ENCODE peak calls at places on chromosomes 2 and 18, in seven cellular contexts. G is heart left ventricle; A is transverse colon; F is dorsolateral prefrontal cortex; B is neural progenitor cell; N is IMR-90; S is CD4-positive, alpha-beta T cell. U is an unnamed sample. For H3K27me3, the result is how much of the 10 kb centered on the place peaks cover.

GRCh38 chr2:55176094-55176415 is 56.0 kb downstream of the CLHC1 start:
- DNase-seq in G (no peak), A (no peak), F (no peak), B (no peak), N (no peak), S (no peak), U (no peak)

GRCh38 chr2:191218292-191218898 is 26.8 kb upstream of the MYO1B start:
- DNase-seq in G (no peak), A (peak), F (no peak), B (peak), N (peak), S (no peak), U (peak)

GRCh38 chr2:159450180-159450579 is 163.7 kb upstream of the WDSUB1 start:
- DNase-seq in G (no peak), A (no peak), F (no peak), B (peak), N (no peak), S (no peak), U (no peak)

GRCh38 chr2:216620806-216621205 is 12.4 kb upstream of the IGFBP2 start:
- DNase-seq in G (no peak), A (no peak), F (no peak), B (peak), N (peak), S (no peak), U (no peak)

GRCh38 chr2:144183744-144184143 is 336.2 kb downstream of the ZEB2 start:
- DNase-seq in G (no peak), A (peak), F (no peak), B (no peak), N (peak), S (peak), U (no peak)

GRCh38 chr2:98654702-98655488 is 46.5 kb downstream of the UNC50 start:
- DNase-seq in G (no peak), A (no peak), F (no peak), B (no peak), N (no peak), S (no peak), U (no peak)

GRCh38 chr2:98909381-98910211 is 26.4 kb downstream of the CRACDL start:
- DNase-seq in G (no peak), A (peak), F (no peak), B (peak), N (peak), S (no peak), U (peak)

GRCh38 chr2:222959358-222959757 is 92.6 kb upstream of the KCNE4 start:
- DNase-seq in G (no peak), A (no peak), F (no peak), B (peak), N (peak), S (no peak), U (peak)

GRCh38 chr2:186486651-186487647 is 889 bp downstream of the ZC3H15 start:
- DNase-seq in G (no peak), A (no peak), F (no peak), B (peak), N (peak), S (no peak), U (no peak)

GRCh38 chr2:208077286-208077685 is 47.0 kb downstream of the CRYGD start:
- DNase-seq in G (no peak), A (no peak), F (no peak), B (no peak), N (peak), S (no peak), U (peak)

GRCh38 chr2:168401048-168401556 is 55.0 kb upstream of the CERS6 start:
- DNase-seq in G (no peak), A (no peak), F (no peak), B (no peak), N (no peak), S (no peak), U (no peak)

GRCh38 chr2:99445065-99445464 is 44.8 kb downstream of the REV1 start:
- DNase-seq in G (no peak), A (no peak), F (no peak), B (no peak), N (peak), S (no peak), U (no peak)

GRCh38 chr2:94861308-94862152 is 9.7 kb upstream of the TEKT4 start:
- DNase-seq in G (peak), A (no peak), F (peak), B (no peak), N (no peak), S (peak), U (no peak)

GRCh38 chr2:198374375-198375072 is 570.1 kb downstream of the PLCL1 start:
- DNase-seq in G (no peak), A (peak), F (no peak), B (peak), N (peak), S (no peak), U (peak)

GRCh38 chr2:240366901-240367300 is 68.6 kb upstream of the GPC1 start:
- DNase-seq in G (no peak), A (no peak), F (no peak), B (no peak), N (no peak), S (no peak), U (no peak)

GRCh38 chr2:167756427-167756826 is 491.0 kb downstream of the STK39 start:
- DNase-seq in G (no peak), A (no peak), F (no peak), B (peak), N (peak), S (no peak), U (peak)

GRCh38 chr2:98049991-98050519 is 36.9 kb upstream of the VWA3B start:
- DNase-seq in G (no peak), A (peak), F (no peak), B (no peak), N (no peak), S (no peak), U (no peak)

GRCh38 chr2:109269956-109270757 is 141.2 kb downstream of the SH3RF3 start:
- DNase-seq in G (peak), A (no peak), F (no peak), B (no peak), N (no peak), S (no peak), U (no peak)

GRCh38 chr2:180761224-180761623 is 219.2 kb upstream of the UBE2E3 start:
- DNase-seq in G (no peak), A (no peak), F (no peak), B (no peak), N (peak), S (no peak), U (peak)

GRCh38 chr2:27075219-27075871 is 3.1 kb upstream of the EMILIN1 start:
- DNase-seq in G (peak), A (peak), F (no peak), B (no peak), N (peak), S (peak), U (no peak)

GRCh38 chr2:43326116-43326825 is 99.9 kb upstream of the ZFP36L2 start:
- DNase-seq in G (no peak), A (no peak), F (no peak), B (no peak), N (no peak), S (no peak), U (no peak)

GRCh38 chr18:58776084-58776483 is 88.6 kb upstream of the ZNF532 start:
- DNase-seq in G (no peak), A (no peak), F (no peak), B (no peak), N (peak), S (no peak), U (no peak)

GRCh38 chr2:15797231-15797945 is 143.0 kb upstream of the MYCN start:
- DNase-seq in G (no peak), A (no peak), F (no peak), B (peak), N (no peak), S (no peak), U (no peak)
- TF ChIP-seq CTCF in G (no peak), A (no peak), F (no peak), B (peak), N (no peak), S (no peak), U (peak)

DNA sequence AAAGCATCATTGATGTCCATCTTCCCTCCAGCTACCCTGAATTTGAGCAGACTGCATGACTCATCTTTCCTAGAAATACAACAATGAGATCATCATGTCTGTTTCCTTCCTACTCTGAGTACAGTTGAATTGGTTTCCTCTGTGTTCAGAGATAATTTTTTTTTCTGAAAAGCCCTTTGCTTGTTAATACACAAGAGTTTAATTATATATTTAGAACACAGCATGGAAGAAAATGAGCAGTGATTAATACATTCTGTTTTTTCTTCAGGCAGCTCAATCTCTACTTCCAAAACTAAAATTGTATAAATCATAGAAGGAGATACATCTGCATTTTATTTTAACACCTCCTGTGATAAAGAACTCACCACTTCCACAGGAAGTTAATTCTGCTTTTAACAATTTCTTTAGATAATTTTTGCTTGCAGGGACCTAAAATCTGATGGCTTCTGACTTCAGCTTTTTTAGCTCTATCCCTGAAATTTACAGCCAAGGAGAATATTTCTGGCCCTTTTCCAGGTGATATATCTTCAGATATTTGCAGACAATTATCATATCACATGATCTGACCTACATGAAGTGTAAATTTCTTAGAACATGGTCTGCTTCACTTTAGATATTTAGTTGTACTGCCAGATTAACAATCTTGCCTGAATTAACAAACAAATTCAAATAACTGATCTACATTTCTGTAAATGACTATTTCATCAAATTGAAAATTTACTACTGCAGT is 249.0 kb downstream of the TRIB2 start:
- DNase-seq in G (no peak), A (no peak), F (no peak), B (no peak), N (peak), S (no peak), U (peak)
- H3K27ac ChIP-seq in G (no peak), A (no peak), F (no peak), B (no peak), N (no peak), S (no peak), U (no peak)

GRCh38 chr2:149652925-149653324 is 65.3 kb upstream of the MMADHC start:
- DNase-seq in G (no peak), A (no peak), F (no peak), B (no peak), N (peak), S (no peak), U (no peak)

GRCh38 chr2:149658553-149658952 is 71.0 kb upstream of the MMADHC start:
- DNase-seq in G (no peak), A (no peak), F (no peak), B (no peak), N (no peak), S (no peak), U (no peak)

GRCh38 chr2:149661844-149662243 is 74.3 kb upstream of the MMADHC start:
- DNase-seq in G (no peak), A (peak), F (no peak), B (no peak), N (peak), S (no peak), U (peak)

GRCh38 chr2:149653831-149654445 is 66.4 kb upstream of the MMADHC start:
- DNase-seq in G (no peak), A (no peak), F (no peak), B (no peak), N (no peak), S (no peak), U (no peak)

GRCh38 chr2:149657393-149657792 is 69.8 kb upstream of the MMADHC start:
- DNase-seq in G (no peak), A (no peak), F (no peak), B (no peak), N (no peak), S (no peak), U (no peak)
- H3K27me3 ChIP-seq in G (under half), A (under half), F (under half), B (under half), N (under half), S (under half), U (under half)

DNA sequence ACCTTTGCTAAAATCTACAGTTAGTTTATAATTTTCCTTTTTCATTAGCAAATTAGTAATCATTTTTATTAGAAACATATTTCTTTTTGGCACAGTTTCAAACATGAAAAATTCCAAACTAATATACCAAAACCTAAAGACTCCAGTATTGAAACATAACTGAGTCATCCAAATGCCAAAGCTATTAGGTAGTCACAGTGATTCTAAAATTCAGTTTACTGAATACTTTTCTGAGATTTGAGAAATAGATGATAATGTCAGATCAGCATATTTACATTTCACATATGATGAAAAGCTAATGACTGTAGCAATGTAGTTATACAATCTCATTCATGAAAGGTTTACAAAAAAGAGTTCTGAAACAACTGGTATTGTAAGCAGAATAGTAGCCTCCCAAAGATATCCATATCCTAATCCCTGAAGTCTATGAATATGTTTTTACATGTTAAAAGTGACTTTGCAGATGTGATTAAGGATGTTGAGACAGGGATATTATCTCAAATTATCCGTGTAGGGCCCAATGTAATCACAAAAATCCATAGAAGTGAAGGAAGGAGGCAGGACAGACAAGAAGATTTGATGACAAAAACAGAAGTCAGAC is 680.2 kb upstream of the CHAC2 start:
- DNase-seq in G (no peak), A (no peak), F (no peak), B (no peak), N (peak), S (no peak), U (no peak)
- TF ChIP-seq CTCF in G (no peak), A (no peak), F (no peak), B (no peak), N (no peak), S (no peak), U (no peak)

GRCh38 chr18:61851940-61852451 is 40.8 kb downstream of the RNF152 start:
- DNase-seq in G (no peak), A (no peak), F (no peak), B (no peak), N (peak), S (no peak), U (peak)
- H3K27ac ChIP-seq in G (peak), A (no peak), F (no peak), B (no peak), N (no peak), S (no peak), U (peak)

GRCh38 chr2:1227289-1227900 is 185.9 kb upstream of the TPO start:
- DNase-seq in G (peak), A (no peak), F (no peak), B (no peak), N (no peak), S (no peak), U (peak)

GRCh38 chr2:1231664-1232063 is 181.6 kb upstream of the TPO start:
- DNase-seq in G (no peak), A (no peak), F (no peak), B (no peak), N (no peak), S (no peak), U (no peak)

GRCh38 chr2:1233280-1233679 is 180.0 kb upstream of the TPO start:
- DNase-seq in G (no peak), A (no peak), F (no peak), B (no peak), N (no peak), S (no peak), U (peak)

GRCh38 chr2:1226766-1227165 is 186.5 kb upstream of the TPO start:
- DNase-seq in G (no peak), A (no peak), F (no peak), B (no peak), N (no peak), S (no peak), U (no peak)

DNA sequence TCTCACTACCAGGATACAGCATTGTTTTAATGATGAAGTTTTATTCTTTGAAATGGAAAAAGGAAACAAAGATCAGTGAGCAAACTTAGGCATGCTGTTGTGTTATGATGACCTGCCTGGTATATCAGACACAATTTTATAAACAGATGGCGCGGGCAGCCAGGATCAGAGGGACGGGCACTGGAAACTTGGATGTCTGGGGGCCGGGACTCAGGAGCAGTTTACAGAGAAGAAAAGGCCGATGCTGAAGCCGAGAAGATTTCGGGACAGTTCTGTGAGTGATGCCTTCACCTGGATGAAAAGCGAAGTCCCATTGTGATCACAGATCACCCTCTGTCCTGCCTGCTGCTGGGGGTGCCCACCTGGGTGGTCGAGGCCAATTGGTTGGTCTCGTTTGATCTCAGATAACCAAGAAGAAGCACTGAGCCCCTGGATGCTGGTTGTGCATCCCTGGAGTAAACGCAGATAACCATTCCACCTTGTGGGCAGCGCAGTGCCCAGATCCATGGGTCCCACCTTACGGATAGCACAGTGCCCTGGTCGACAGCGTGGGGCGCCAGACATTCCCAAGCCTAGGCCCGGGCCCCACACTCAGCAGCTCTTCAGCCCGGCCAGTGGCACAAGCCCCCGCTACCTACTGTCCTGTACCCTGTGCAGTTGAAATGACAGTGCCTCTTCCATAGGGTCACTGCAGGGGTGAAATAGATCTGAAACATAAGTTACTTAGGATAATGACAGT is 182.9 kb upstream of the TPO start:
- DNase-seq in G (no peak), A (no peak), F (no peak), B (no peak), N (no peak), S (no peak), U (no peak)
- H3K27me3 ChIP-seq in G (under half), A (under half), F (under half), B (under half), N (under half), S (under half), U (under half)

DNA sequence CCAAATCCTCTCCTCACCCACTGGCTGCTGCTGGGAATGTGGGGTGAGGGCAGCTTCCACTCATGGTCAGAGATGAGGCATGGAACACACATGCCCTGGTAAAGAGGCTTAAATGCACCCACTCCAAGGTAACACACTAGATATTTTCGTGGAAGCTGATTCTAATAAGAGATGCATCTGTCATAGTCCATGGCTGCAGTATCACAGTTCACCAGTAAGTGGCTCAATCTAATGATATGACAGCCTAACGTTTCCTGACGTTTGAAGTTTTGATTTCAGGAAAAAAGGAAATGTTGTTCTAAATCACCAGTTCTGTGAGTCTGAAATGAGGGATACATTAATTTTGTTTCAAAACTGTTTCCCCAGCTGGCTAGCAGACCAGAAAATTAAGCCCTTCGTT is 38.2 kb downstream of the LCT start:
- DNase-seq in G (no peak), A (no peak), F (no peak), B (no peak), N (no peak), S (no peak), U (peak)
- TF ChIP-seq CTCF in G (peak), A (peak), F (peak), B (peak), N (peak), S (no peak), U (peak)